ENCODE peak calls at places on chromosome 3, in five cellular contexts. N is upper lobe of left lung, A is K562, P is H1, F is sigmoid colon. J is an unnamed sample.
A peak's percentile ranks its signal among the peaks of the same experiment; 100 is the strongest.

GRCh38 chr3:98779936-98780335 is 16.8 kb downstream of the ST3GAL6 start:
- DNase-seq in N (no peak), P (no peak), F (no peak), A (no peak), J (no peak)

GRCh38 chr3:110989446-110989845 is 82.2 kb upstream of the NECTIN3 start:
- DNase-seq in A (no peak), F (no peak), P (no peak), N (no peak), J (no peak)

GRCh38 chr3:128523591-128523990 is 30.6 kb upstream of the GATA2 start:
- DNase-seq in F (no peak), A (no peak), P (no peak), N (no peak), J (no peak)

GRCh38 chr3:58051196-58051595 is 43.0 kb downstream of the FLNB start:
- DNase-seq in A (no peak), N (peak; percentile 89), F (peak; percentile 77), P (no peak), J (no peak)

GRCh38 chr3:101720851-101721649 is 3.4 kb upstream of the CEP97 start:
- DNase-seq in P (no peak), A (no peak), N (no peak), F (no peak), J (no peak)

GRCh38 chr3:10548997-10549396 is 43.6 kb upstream of the ATP2B2 start:
- DNase-seq in F (peak; percentile 7), P (no peak), N (no peak), A (no peak), J (no peak)

GRCh38 chr3:16399473-16399872 is 114.0 kb downstream of the RFTN1 start:
- DNase-seq in N (peak; percentile 31), P (no peak), F (no peak), A (no peak), J (no peak)

GRCh38 chr3:188780188-188781147 is 391.3 kb upstream of the TPRG1 start:
- DNase-seq in N (peak; percentile 75), F (peak; percentile 74), P (no peak), A (no peak), J (no peak)

GRCh38 chr3:13890377-13891016 is 10.6 kb upstream of the WNT7A start:
- DNase-seq in F (no peak), P (no peak), A (peak; percentile 80), N (no peak), J (no peak)

GRCh38 chr3:13013595-13013993 is 59.6 kb downstream of the IQSEC1 start:
- DNase-seq in F (no peak), A (no peak), P (no peak), N (no peak), J (no peak)

GRCh38 chr3:157865449-157865862 is 240.8 kb downstream of the SHOX2 start:
- DNase-seq in A (peak; percentile 76), P (peak; percentile 29), F (no peak), N (no peak), J (no peak)

GRCh38 chr3:26621176-26621575 is 1.4 kb upstream of the LRRC3B start:
- DNase-seq in N (no peak), A (no peak), F (no peak), P (no peak), J (no peak)

GRCh38 chr3:13879946-13880810 is at the start of gene WNT7A:
- DNase-seq in A (peak; percentile 62), N (no peak), F (peak; percentile 48), P (no peak), J (no peak)

GRCh38 chr3:40899286-40899712 is 300.0 kb upstream of the CTNNB1 start:
- DNase-seq in P (no peak), F (no peak), N (no peak), A (no peak), J (no peak)

GRCh38 chr3:153396581-153396980 is 234.6 kb downstream of the RAP2B start:
- DNase-seq in F (no peak), N (no peak), A (no peak), P (no peak), J (no peak)

GRCh38 chr3:19106307-19106706 is 42.0 kb upstream of the KCNH8 start:
- DNase-seq in A (no peak), N (no peak), P (no peak), F (no peak), J (no peak)
- TF ChIP-seq EP300 in A (no peak), N (no peak), P (no peak), F (no peak), J (no peak)

GRCh38 chr3:9390265-9390888 is 7.0 kb upstream of the SETD5 start:
- DNase-seq in F (no peak), A (no peak), P (no peak), N (no peak), J (no peak)
- TF ChIP-seq POLR2AphosphoS5 in F (no peak), A (peak; percentile 35), P (peak; percentile 44), N (no peak), J (no peak)

DNA sequence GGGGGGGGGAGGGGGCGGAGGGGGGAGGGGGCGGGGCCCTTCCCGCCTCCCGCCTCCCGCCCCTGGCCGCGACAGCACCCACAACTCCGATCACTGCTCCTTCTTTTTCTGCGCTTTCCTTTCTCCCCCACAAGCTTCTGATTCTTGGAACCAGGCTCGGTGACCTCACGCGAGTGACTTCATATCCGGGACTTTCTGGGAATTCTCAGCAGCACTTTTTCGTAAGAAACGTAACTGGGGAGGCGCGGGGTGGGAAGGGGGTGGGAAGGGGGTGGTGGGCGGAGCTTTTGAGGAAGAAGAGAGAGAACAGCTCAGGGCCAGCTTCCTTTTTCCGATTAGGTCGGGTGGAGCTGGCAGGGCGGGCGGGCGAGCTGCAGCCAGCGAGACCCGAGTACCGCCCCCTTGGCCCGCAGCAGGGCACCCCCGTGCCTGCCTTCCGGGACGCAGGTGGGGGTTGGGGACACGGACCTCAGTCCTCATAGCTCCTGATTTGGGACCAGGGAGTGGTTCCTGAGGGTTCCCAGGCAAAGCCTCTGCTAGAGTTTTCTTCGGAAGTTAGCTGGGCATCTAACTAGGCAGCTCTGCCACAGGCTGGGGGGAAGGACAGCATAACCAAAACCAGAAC is 14.6 kb downstream of the XIRP1 start:
- DNase-seq in N (peak; percentile 95), F (peak; percentile 96), P (no peak), A (peak; percentile 95), J (peak; percentile 88)
- TF ChIP-seq EP300 in N (peak; percentile 85), F (peak; percentile 47), P (no peak), A (peak; percentile 71), J (peak; percentile 61)

GRCh38 chr3:36989568-36989967 is 3.4 kb downstream of the EPM2AIP1 start:
- DNase-seq in A (no peak), N (no peak), P (no peak), F (no peak), J (no peak)

GRCh38 chr3:36991923-36992805 is 767 bp downstream of the EPM2AIP1 start:
- DNase-seq in P (no peak), A (peak; percentile 40), F (peak; percentile 71), N (peak; percentile 33), J (no peak)

GRCh38 chr3:36992806-36993325 is at the start of gene EPM2AIP1:
- DNase-seq in N (peak; percentile 99), A (peak; percentile 100), P (peak; percentile 100), F (peak; percentile 100), J (no peak)

GRCh38 chr3:36989000-36989399 is 3.9 kb downstream of the EPM2AIP1 start:
- DNase-seq in F (no peak), A (no peak), P (no peak), N (no peak), J (no peak)

GRCh38 chr3:36991147-36991546 is 1.8 kb downstream of the EPM2AIP1 start:
- DNase-seq in A (no peak), F (no peak), N (no peak), P (no peak), J (no peak)
- TF ChIP-seq POLR2AphosphoS5 in A (no peak), F (no peak), N (no peak), P (no peak), J (no peak)

GRCh38 chr3:108589081-108589997 is at the start of the genes CIP2A and DZIP3:
- DNase-seq in N (peak; percentile 74), F (peak; percentile 89), P (peak; percentile 94), A (peak; percentile 88), J (peak; percentile 74)
- TF ChIP-seq EP300 in N (no peak), F (no peak), P (no peak), A (no peak), J (no peak)

GRCh38 chr3:49723631-49724551 is at the start of gene GMPPB:
- DNase-seq in P (peak; percentile 91), A (peak; percentile 96), N (peak; percentile 99), F (peak; percentile 98), J (peak; percentile 98)

GRCh38 chr3:49727154-49727923 is 3.6 kb upstream of the GMPPB start:
- DNase-seq in F (no peak), P (no peak), N (no peak), A (no peak), J (no peak)

GRCh38 chr3:49724586-49724985 is 835 bp upstream of the GMPPB start:
- DNase-seq in F (peak; percentile 73), N (peak; percentile 34), A (peak; percentile 32), P (no peak), J (no peak)

GRCh38 chr3:49727924-49728361 is 4.2 kb upstream of the GMPPB start:
- DNase-seq in N (no peak), A (no peak), P (no peak), F (no peak), J (no peak)

GRCh38 chr3:49725906-49726681 is 2.3 kb upstream of the GMPPB start:
- DNase-seq in N (no peak), A (no peak), F (no peak), P (no peak), J (peak; percentile 70)
- TF ChIP-seq POLR2AphosphoS5 in N (no peak), A (no peak), F (no peak), P (no peak), J (no peak)

GRCh38 chr3:52238761-52239701 is at the start of gene TWF2:
- DNase-seq in F (peak; percentile 89), N (peak; percentile 84), A (peak; percentile 95), P (no peak), J (peak; percentile 81)
- TF ChIP-seq EP300 in F (no peak), N (no peak), A (no peak), P (no peak), J (no peak)

DNA sequence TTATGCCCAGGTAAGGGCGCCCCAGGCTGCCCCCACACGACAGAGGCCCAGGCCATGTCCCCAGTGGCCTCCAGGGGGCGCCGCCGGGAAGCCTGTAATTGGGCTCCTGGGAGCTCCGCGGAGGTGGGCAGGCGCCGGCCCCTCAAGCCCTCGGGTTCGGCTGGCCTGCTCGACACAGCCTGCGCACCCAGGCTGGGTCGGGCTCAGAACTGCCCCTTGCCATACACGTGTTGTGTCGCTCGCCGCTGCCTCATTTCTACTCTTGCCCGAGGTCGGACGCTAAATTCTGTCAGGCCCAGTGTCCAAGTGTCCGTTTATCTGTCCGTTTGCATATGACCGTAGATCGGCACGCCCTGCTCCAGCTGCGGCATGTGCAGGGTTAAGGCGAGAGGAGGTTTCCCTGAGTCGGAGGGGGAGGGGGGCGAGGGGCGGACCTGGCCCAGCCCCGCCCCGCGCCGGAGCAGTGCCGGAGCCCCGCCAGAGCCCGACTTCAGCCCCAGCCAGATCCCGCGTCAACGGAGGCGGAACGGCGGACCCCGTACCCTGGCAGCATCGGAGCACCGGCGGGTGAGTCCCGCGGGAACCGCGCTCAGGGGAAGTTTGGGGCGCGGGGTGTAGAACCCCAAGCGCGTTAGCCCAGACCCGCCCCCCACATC is at the start of gene KLHDC8B:
- DNase-seq in P (peak; percentile 59), F (peak; percentile 96), N (peak; percentile 88), A (peak; percentile 94), J (peak; percentile 84)
- TF ChIP-seq POLR2AphosphoS5 in P (no peak), F (peak; percentile 64), N (peak; percentile 69), A (peak; percentile 83), J (peak; percentile 8)